ENCODE peak calls at places on chromosome 3, in nine cellular contexts. H, Q, S, N, R, F, X, C and P are unnamed samples.

GRCh38 chr3:87426916-87427315 is 150.5 kb upstream of the POU1F1 start:
- DNase-seq in S (no peak), R (no peak), H (no peak), X (no peak), F (no peak), C (no peak), N (no peak), Q (no peak), P (no peak)

GRCh38 chr3:52005571-52005986 is 9.9 kb upstream of the RPL29 start:
- DNase-seq in X (peak; percentile 71), N (no peak), Q (no peak), H (no peak), R (peak; percentile 44), F (peak; percentile 52), C (no peak), S (peak; percentile 85), P (no peak)

GRCh38 chr3:49377483-49377882 is 19.3 kb upstream of the GPX1 start:
- DNase-seq in S (no peak), X (no peak), H (no peak), Q (peak; percentile 42), C (no peak), F (no peak), N (no peak), R (no peak), P (no peak)

GRCh38 chr3:71476950-71477349 is 106.6 kb downstream of the FOXP1 start:
- DNase-seq in F (no peak), X (no peak), C (no peak), R (peak; percentile 10), N (no peak), Q (no peak), H (no peak), S (no peak), P (no peak)

GRCh38 chr3:177647876-177648275 is 450.6 kb upstream of the TBL1XR1 start:
- DNase-seq in Q (no peak), N (no peak), R (no peak), X (no peak), F (no peak), C (no peak), H (no peak), S (no peak), P (no peak)

GRCh38 chr3:50316657-50317242 is 5.8 kb downstream of the HYAL2 start:
- DNase-seq in H (no peak), X (no peak), S (peak; percentile 82), N (peak; percentile 88), C (peak; percentile 91), F (peak; percentile 87), Q (no peak), R (peak; percentile 65), P (no peak)

GRCh38 chr3:124791639-124792111 is 61.4 kb downstream of the UMPS start:
- DNase-seq in Q (no peak), H (peak; percentile 79), R (no peak), C (peak; percentile 39), N (peak; percentile 88), X (no peak), S (no peak), F (no peak), P (no peak)

GRCh38 chr3:48748754-48749153 is 31.7 kb upstream of the IP6K2 start:
- DNase-seq in X (no peak), R (no peak), N (no peak), H (no peak), S (no peak), F (no peak), C (no peak), Q (no peak), P (no peak)

GRCh38 chr3:147361671-147362420 is 44.5 kb downstream of the ZIC4 start:
- DNase-seq in X (peak; percentile 59), R (peak; percentile 71), H (no peak), C (peak; percentile 39), N (no peak), S (no peak), Q (no peak), F (no peak), P (peak; percentile 75)

GRCh38 chr3:169264711-169265110 is 398.8 kb downstream of the MECOM start:
- DNase-seq in S (no peak), Q (no peak), H (no peak), R (no peak), N (no peak), X (peak; percentile 67), F (peak; percentile 70), C (peak; percentile 66), P (no peak)

GRCh38 chr3:170899455-170899854 is 9.0 kb downstream of the EIF5A2 start:
- DNase-seq in X (no peak), R (no peak), N (no peak), C (no peak), H (no peak), Q (no peak), F (no peak), S (no peak), P (no peak)

GRCh38 chr3:81876826-81877225 is 115.4 kb upstream of the GBE1 start:
- DNase-seq in C (no peak), F (no peak), N (no peak), X (no peak), R (no peak), Q (no peak), S (no peak), H (no peak), P (no peak)

GRCh38 chr3:33858131-33858530 is 59.7 kb downstream of the PDCD6IP start:
- DNase-seq in S (no peak), C (no peak), X (no peak), N (no peak), H (no peak), Q (no peak), F (no peak), R (no peak), P (no peak)

GRCh38 chr3:133938770-133939495 is 43.3 kb upstream of the RAB6B start:
- DNase-seq in C (no peak), N (peak; percentile 47), H (peak; percentile 32), X (no peak), F (peak; percentile 11), S (no peak), Q (no peak), R (no peak), P (no peak)

GRCh38 chr3:106731230-106731629 is 646.0 kb upstream of the CCDC54 start:
- DNase-seq in X (no peak), F (no peak), C (no peak), S (no peak), N (no peak), Q (no peak), R (no peak), H (no peak), P (no peak)

GRCh38 chr3:124812291-124813265 is 74.6 kb downstream of the ITGB5 start:
- DNase-seq in Q (no peak), S (peak; percentile 45), F (peak; percentile 64), C (peak; percentile 79), H (peak; percentile 90), N (peak; percentile 85), X (no peak), R (peak; percentile 70), P (peak; percentile 95)

GRCh38 chr3:38346584-38347410 is at the start of gene XYLB:
- DNase-seq in F (peak; percentile 91), S (peak; percentile 98), N (peak; percentile 93), Q (peak; percentile 44), C (peak; percentile 90), X (peak; percentile 95), H (peak; percentile 90), R (peak; percentile 96), P (no peak)

GRCh38 chr3:53026423-53027162 is 19.3 kb downstream of the SFMBT1 start:
- DNase-seq in Q (no peak), F (no peak), S (no peak), X (no peak), H (no peak), R (no peak), N (no peak), C (no peak), P (peak; percentile 45)

GRCh38 chr3:45677841-45678240 is 11.4 kb upstream of the SACM1L start:
- DNase-seq in H (no peak), F (no peak), S (no peak), X (no peak), Q (no peak), R (no peak), N (no peak), C (no peak), P (no peak)
- H3K27ac ChIP-seq in H (peak overlapping the region; percentile 20), F (peak overlapping the region; percentile 49), S (peak overlapping the region; percentile 83), X (no peak overlapping the region), Q (no peak overlapping the region), R (no peak overlapping the region), N (peak overlapping the region; percentile 83), C (no peak overlapping the region), P (peak overlapping the region; percentile 35)

GRCh38 chr3:183814240-183814639 is 11.1 kb downstream of the MAP6D1 start:
- DNase-seq in F (no peak), C (no peak), H (no peak), R (no peak), X (no peak), N (no peak), Q (no peak), S (no peak), P (no peak)

GRCh38 chr3:183811638-183812037 is 13.7 kb downstream of the MAP6D1 start:
- DNase-seq in R (no peak), S (no peak), N (peak; percentile 48), H (no peak), C (no peak), Q (no peak), X (no peak), F (no peak), P (no peak)

GRCh38 chr3:183810643-183811594 is 14.5 kb downstream of the MAP6D1 start:
- DNase-seq in C (no peak), X (no peak), H (no peak), N (peak; percentile 48), F (no peak), S (peak; percentile 42), R (no peak), Q (no peak), P (no peak)

GRCh38 chr3:183815565-183815943 is 9.8 kb downstream of the MAP6D1 start:
- DNase-seq in R (no peak), C (no peak), X (no peak), H (no peak), Q (no peak), F (no peak), S (no peak), N (no peak), P (no peak)

GRCh38 chr3:183812746-183813445 is 12.5 kb downstream of the MAP6D1 start:
- DNase-seq in R (no peak), C (no peak), Q (no peak), F (no peak), N (no peak), S (no peak), X (no peak), H (no peak), P (no peak)
- TF ChIP-seq POLR2AphosphoS5 in R (no peak), C (no peak), Q (peak; percentile 22), F (no peak), N (no peak), S (no peak), X (no peak), H (no peak), P (no peak)

GRCh38 chr3:60190073-60190472 is 1061.2 kb downstream of the FHIT start:
- DNase-seq in X (no peak), R (no peak), H (no peak), C (no peak), S (no peak), Q (no peak), N (no peak), F (no peak), P (no peak)
- TF ChIP-seq EP300 in X (no peak), R (peak; percentile 55), H (no peak), C (no peak), S (no peak), Q (no peak), N (no peak), F (no peak), P (no peak)

DNA sequence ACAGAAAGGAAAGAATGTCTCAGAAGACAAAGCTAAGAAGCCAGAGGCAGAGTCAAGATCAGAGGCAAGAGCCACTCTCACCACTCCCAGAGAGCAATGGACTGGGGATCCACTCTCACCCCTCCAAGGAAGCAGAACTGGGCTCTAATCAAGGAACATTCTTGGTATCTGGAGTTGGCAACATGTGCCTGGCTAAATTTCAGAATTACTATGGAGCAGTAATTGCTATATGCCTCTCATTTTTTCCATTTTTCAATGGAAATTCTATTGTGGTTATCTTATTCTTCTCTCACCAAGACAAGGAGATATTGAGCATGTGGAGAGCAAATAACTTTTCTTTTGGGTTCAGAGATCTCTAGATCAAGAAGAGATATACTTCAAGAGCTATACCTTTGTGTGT is 22.1 kb downstream of the MASP1 start:
- DNase-seq in Q (no peak), R (no peak), C (no peak), H (no peak), N (no peak), X (no peak), S (no peak), F (no peak), P (no peak)
- H3K27ac ChIP-seq in Q (no peak overlapping the region), R (no peak overlapping the region), C (no peak overlapping the region), H (no peak overlapping the region), N (no peak overlapping the region), X (no peak overlapping the region), S (no peak overlapping the region), F (no peak overlapping the region), P (no peak overlapping the region)